ENCODE peak calls at places on chromosomes 5 and 9, in five cellular contexts. J is PC-9, B is PC-3, Y is IMR-90, I is astrocyte. T is an unnamed sample. For H4K20me1, the result is how much of the 10 kb centered on the place peaks cover.

GRCh38 chr5:1330146-1330846 is 14.6 kb downstream of the CLPTM1L start:
- DNase-seq in J (no peak), B (no peak), Y (no peak), I (no peak), T (no peak)

GRCh38 chr9:90034071-90034470 is 429.3 kb downstream of the GADD45G start:
- DNase-seq in J (no peak), B (no peak), Y (no peak), I (no peak), T (no peak)

GRCh38 chr9:113544001-113544340 is 80.4 kb downstream of the RGS3 start:
- DNase-seq in J (no peak), B (no peak), Y (no peak), I (no peak), T (no peak)

GRCh38 chr5:83721878-83722779 is 1.5 kb upstream of the HAPLN1 start:
- DNase-seq in J (no peak), B (peak), Y (peak), I (peak), T (peak)

GRCh38 chr5:138179277-138179857 is 455 bp downstream of the KIF20A start:
- DNase-seq in J (no peak), B (no peak), Y (no peak), I (no peak), T (peak)

GRCh38 chr9:89410709-89411111 is 87.2 kb downstream of the SEMA4D start:
- DNase-seq in J (no peak), B (peak), Y (no peak), I (no peak), T (no peak)

GRCh38 chr9:17630531-17630949 is 51.7 kb downstream of the SH3GL2 start:
- DNase-seq in J (no peak), B (peak), Y (no peak), I (no peak), T (no peak)

GRCh38 chr5:66848749-66849641 is 252.8 kb downstream of the MAST4 start:
- DNase-seq in J (no peak), B (no peak), Y (peak), I (peak), T (no peak)

GRCh38 chr5:115532517-115532916 is 12.1 kb downstream of the FEM1C start:
- DNase-seq in J (peak), B (peak), Y (peak), I (no peak), T (no peak)

GRCh38 chr5:159050408-159051091 is 49.2 kb downstream of the EBF1 start:
- DNase-seq in J (no peak), B (peak), Y (peak), I (no peak), T (no peak)

GRCh38 chr5:40381676-40382363 is 297.9 kb upstream of the PTGER4 start:
- DNase-seq in J (peak), B (peak), Y (peak), I (peak), T (peak)

GRCh38 chr9:36144322-36145206 is 8.0 kb downstream of the GLIPR2 start:
- DNase-seq in J (no peak), B (no peak), Y (no peak), I (no peak), T (no peak)

GRCh38 chr5:8012131-8012977 is 143.4 kb downstream of the MTRR start:
- DNase-seq in J (no peak), B (no peak), Y (no peak), I (no peak), T (no peak)

GRCh38 chr5:675876-676698 is 17.1 kb downstream of the TPPP start:
- DNase-seq in J (no peak), B (no peak), Y (no peak), I (no peak), T (no peak)

GRCh38 chr5:1476967-1477310 is 31.7 kb upstream of the SLC6A3 start:
- DNase-seq in J (no peak), B (no peak), Y (no peak), I (no peak), T (no peak)

GRCh38 chr5:891837-892389 is 688 bp downstream of the BRD9 start:
- DNase-seq in J (no peak), B (peak), Y (peak), I (no peak), T (peak)

GRCh38 chr5:161988069-161988468 is 79.5 kb upstream of the GABRG2 start:
- DNase-seq in J (no peak), B (no peak), Y (no peak), I (no peak), T (no peak)

GRCh38 chr9:100014846-100015245 is 84.0 kb downstream of the ERP44 start:
- DNase-seq in J (no peak), B (no peak), Y (no peak), I (no peak), T (no peak)

GRCh38 chr5:14138608-14139540 is 4.3 kb upstream of the TRIO start:
- DNase-seq in J (no peak), B (no peak), Y (no peak), I (no peak), T (no peak)

GRCh38 chr5:57302164-57302563 is 128.3 kb downstream of the GPBP1 start:
- DNase-seq in J (peak), B (peak), Y (peak), I (peak), T (no peak)

GRCh38 chr5:5739490-5739945 is 317.0 kb downstream of the ICE1 start:
- DNase-seq in J (no peak), B (no peak), Y (no peak), I (no peak), T (no peak)

GRCh38 chr5:123943136-123943535 is 431.2 kb downstream of the CSNK1G3 start:
- DNase-seq in J (no peak), B (no peak), Y (no peak), I (no peak), T (no peak)

GRCh38 chr9:92983984-92984589 is 36.8 kb downstream of the FGD3 start:
- DNase-seq in J (no peak), B (peak), Y (peak), I (no peak), T (no peak)

GRCh38 chr5:85453026-85453349 is 1068.3 kb upstream of the EDIL3 start:
- DNase-seq in J (no peak), B (peak), Y (no peak), I (no peak), T (no peak)

GRCh38 chr5:8396756-8397155 is 527.8 kb downstream of the MTRR start:
- DNase-seq in J (peak), B (peak), Y (peak), I (peak), T (no peak)

GRCh38 chr9:133976888-133977287 is 15.2 kb downstream of the VAV2 start:
- DNase-seq in J (no peak), B (no peak), Y (no peak), I (no peak), T (no peak)
- H4K20me1 ChIP-seq in J (half or more), B (under half), Y (half or more), I (half or more), T (half or more)

GRCh38 chr9:128094950-128095544 is 27.0 kb downstream of the SLC25A25 start:
- DNase-seq in J (no peak), B (no peak), Y (no peak), I (no peak), T (no peak)
- H4K20me1 ChIP-seq in J (under half), B (under half), Y (under half), I (under half), T (under half)

DNA sequence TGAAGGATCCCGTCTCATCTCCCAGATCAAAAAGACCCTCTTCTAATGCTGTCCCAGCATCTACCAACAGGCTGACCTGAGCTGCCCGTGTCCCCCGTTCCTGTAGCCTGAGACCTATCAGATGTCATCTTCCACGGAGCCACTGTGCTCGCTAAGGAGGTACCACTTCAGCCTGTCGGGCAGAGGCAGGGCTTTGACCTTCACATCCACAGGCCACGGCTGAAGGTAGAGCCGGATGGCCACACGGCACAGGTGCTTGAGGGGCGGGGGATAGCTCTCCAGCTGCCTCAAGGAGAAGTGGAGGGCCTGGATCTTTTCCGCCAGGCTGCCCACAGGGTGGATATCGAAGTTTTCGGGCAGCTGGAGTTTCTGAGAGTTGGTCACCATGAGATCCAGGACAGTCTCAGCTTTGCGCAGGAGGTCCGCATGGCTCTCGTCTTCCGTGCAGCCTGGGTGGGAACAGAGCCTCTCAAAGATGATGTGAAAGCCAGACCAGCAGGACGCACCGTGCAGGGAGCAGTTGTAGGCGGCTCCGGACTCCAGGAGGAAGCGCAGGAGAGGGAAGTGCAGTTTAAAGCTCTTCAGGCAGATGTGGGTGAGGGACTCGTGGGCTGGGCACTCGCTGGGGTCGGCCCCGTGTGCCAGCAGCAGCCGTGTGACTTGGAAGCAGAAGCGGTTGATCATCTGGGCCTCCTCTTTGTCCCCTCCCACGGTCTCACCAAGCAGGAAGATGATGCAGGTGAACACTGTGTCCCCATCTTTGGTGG is 4.1 kb downstream of the ASB6 start:
- DNase-seq in J (no peak), B (no peak), Y (no peak), I (no peak), T (no peak)
- H4K20me1 ChIP-seq in J (under half), B (under half), Y (half or more), I (half or more), T (under half)

GRCh38 chr9:88390371-88390990 is 2.2 kb downstream of the SPIN1 start:
- DNase-seq in J (no peak), B (no peak), Y (peak), I (peak), T (no peak)
- H4K20me1 ChIP-seq in J (under half), B (under half), Y (under half), I (under half), T (half or more)

GRCh38 chr5:116571568-116572321 is 2.9 kb downstream of the SEMA6A start:
- DNase-seq in J (no peak), B (no peak), Y (no peak), I (no peak), T (peak)
- H4K20me1 ChIP-seq in J (under half), B (under half), Y (under half), I (under half), T (half or more)

DNA sequence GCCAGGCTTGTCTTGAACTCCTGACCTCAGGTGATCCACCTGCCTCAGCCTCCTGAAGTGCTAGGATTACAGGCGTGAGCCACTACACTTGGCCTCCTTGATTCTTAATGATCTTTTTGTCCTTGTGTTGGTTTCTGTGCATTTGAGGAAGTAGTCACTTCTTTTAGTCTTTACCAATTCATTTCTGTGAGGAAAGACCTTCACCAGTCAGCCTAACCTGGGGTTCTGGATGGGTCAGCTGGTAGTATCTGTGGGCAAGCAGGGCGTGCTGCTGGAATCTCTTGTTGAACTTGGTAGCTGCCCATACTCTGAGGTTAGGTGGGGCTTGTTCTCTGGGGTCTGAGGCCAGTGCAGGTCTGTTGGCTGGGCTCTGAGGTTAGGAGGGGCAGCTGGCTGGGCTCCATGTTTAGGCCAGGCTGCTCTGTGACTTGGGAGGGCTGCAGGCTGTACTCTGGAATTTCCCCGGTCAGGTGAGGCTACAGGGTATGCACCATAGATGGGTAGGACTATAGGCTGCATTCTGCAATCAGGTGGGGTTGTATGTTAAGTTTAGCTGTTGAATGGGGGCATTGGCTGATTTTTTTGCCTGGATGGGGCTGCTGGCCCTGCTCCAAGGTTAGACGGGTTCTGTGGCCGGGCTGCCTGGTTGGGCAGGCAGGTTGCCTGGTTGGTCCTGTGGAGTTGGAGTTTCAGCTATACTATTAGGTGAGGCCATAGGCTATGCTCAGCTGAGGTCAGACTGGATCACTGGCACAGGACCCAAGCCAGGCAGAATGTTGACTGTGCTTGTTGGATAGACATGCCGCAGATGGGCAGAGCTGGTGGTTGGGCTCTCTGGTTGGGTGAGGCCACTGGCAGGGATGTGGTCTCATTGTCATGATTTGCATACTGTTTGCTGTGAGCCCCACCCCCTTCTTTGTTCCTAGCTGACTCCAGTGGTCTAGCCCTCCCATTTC is 19.2 kb downstream of the UBAP1 start:
- DNase-seq in J (no peak), B (no peak), Y (no peak), I (no peak), T (no peak)
- H4K20me1 ChIP-seq in J (under half), B (under half), Y (half or more), I (half or more), T (half or more)

DNA sequence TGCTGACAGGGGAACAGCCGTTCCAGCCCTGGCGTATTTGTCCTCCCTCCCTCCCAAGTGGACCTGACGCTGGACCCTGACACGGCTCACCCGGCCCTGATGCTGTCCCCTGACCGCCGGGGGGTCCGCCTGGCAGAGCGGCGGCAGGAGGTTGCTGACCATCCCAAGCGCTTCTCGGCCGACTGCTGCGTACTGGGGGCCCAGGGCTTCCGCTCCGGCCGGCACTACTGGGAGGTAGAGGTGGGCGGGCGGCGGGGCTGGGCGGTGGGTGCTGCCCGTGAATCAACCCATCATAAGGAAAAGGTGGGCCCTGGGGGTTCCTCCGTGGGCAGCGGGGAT is 9.6 kb downstream of the RACK1 start:
- DNase-seq in J (no peak), B (no peak), Y (no peak), I (no peak), T (no peak)
- H4K20me1 ChIP-seq in J (under half), B (under half), Y (half or more), I (half or more), T (under half)

DNA sequence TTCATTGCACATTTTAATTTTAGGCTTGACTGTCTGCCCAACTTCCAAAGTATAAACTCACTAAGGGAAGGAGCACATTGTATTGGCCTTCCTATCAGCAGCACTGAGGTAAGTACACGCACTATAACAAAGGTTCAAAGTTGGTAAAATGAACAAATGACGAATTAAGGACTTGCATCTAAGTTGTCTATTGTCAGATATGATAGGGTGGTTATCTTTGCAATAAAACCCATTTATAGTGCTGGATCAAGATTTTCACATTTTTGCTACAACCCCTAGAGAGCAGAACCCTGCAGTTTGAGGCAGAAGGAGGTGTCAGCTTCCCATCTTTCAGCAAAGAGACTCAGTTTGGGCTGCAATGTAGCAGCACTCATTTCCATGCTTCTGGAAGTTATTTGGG is 5.1 kb downstream of the HOMER1 start:
- DNase-seq in J (no peak), B (no peak), Y (no peak), I (no peak), T (no peak)
- H4K20me1 ChIP-seq in J (under half), B (under half), Y (under half), I (under half), T (under half)

GRCh38 chr5:139655727-139656271 is 7.7 kb downstream of the CXXC5 start:
- DNase-seq in J (no peak), B (no peak), Y (peak), I (no peak), T (peak)
- H4K20me1 ChIP-seq in J (under half), B (under half), Y (under half), I (half or more), T (half or more)

DNA sequence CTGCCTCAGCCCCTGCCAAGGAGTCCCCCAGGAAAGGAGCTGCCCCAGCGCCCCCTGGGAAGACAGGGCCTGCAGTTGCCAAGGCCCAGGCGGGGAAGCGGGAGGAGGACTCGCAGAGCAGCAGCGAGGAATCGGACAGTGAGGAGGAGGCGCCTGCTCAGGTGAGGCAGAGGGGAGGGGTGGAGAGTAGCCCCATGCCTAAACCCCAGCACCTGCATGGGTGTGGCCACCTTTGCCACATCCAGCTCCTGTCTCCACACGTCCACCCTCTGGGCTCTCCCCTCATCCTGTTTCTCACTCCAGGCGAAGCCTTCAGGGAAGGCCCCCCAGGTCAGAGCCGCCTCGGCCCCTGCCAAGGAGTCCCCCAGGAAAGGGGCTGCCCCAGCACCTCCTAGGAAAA is 17.2 kb downstream of the TCOF1 start:
- DNase-seq in J (no peak), B (no peak), Y (no peak), I (no peak), T (no peak)
- H4K20me1 ChIP-seq in J (under half), B (under half), Y (under half), I (under half), T (under half)